ENCODE peak calls at places on chromosomes 12 and 14, in seven cellular contexts. W is A549, N is right atrium auricular region, C is OCI-LY7, K is mesenchymal stem cell, L is tibial nerve, G is left ventricle myocardium inferior. H is an unnamed sample.

GRCh38 chr14:55819610-55820304 is 239.8 kb downstream of the KTN1 start:
- DNase-seq in G (no peak), K (peak; percentile 30), N (no peak), W (no peak), L (no peak), C (no peak), H (no peak)

GRCh38 chr12:120229071-120229582 is 28.2 kb upstream of the RPLP0 start:
- DNase-seq in G (no peak), K (peak; percentile 40), W (peak; percentile 75), N (no peak), L (no peak), C (peak; percentile 35), H (no peak)

GRCh38 chr14:91754819-91755218 is 22.9 kb upstream of the CATSPERB start:
- DNase-seq in W (peak; percentile 27), G (no peak), N (no peak), L (no peak), K (no peak), C (no peak), H (no peak)

GRCh38 chr12:123761841-123762714 is at the start of gene DNAH10:
- DNase-seq in L (no peak), K (peak; percentile 15), G (no peak), C (peak; percentile 10), N (no peak), W (no peak), H (no peak)

GRCh38 chr12:12903642-12904609 is 12.6 kb downstream of the GPRC5A start:
- DNase-seq in L (no peak), W (no peak), K (no peak), G (no peak), C (no peak), N (no peak), H (no peak)

GRCh38 chr12:93007539-93007938 is 78.4 kb upstream of the EEA1 start:
- DNase-seq in L (no peak), N (no peak), C (no peak), G (no peak), K (no peak), W (no peak), H (peak; percentile 47)

GRCh38 chr14:73829526-73830431 is 21.9 kb upstream of the PTGR2 start:
- DNase-seq in C (no peak), G (no peak), W (peak; percentile 43), L (peak; percentile 29), K (peak; percentile 58), N (peak; percentile 70), H (no peak)

GRCh38 chr14:76918176-76918750 is 92.1 kb downstream of the LRRC74A start:
- DNase-seq in C (no peak), K (peak; percentile 89), N (peak; percentile 87), W (no peak), L (peak; percentile 71), G (peak; percentile 57), H (peak; percentile 72)

GRCh38 chr14:102028733-102029132 is 58.1 kb downstream of the HSP90AA1 start:
- DNase-seq in L (no peak), C (no peak), W (no peak), N (no peak), G (no peak), K (peak; percentile 48), H (peak; percentile 28)

GRCh38 chr14:102033241-102033640 is 53.6 kb downstream of the HSP90AA1 start:
- DNase-seq in N (no peak), L (no peak), K (no peak), W (no peak), C (no peak), G (no peak), H (no peak)

GRCh38 chr14:102027951-102028350 is 58.9 kb downstream of the HSP90AA1 start:
- DNase-seq in L (no peak), K (no peak), N (no peak), C (no peak), W (no peak), G (no peak), H (no peak)

GRCh38 chr14:102026934-102027333 is 59.9 kb downstream of the HSP90AA1 start:
- DNase-seq in W (no peak), C (no peak), L (no peak), K (no peak), G (no peak), N (no peak), H (no peak)

DNA sequence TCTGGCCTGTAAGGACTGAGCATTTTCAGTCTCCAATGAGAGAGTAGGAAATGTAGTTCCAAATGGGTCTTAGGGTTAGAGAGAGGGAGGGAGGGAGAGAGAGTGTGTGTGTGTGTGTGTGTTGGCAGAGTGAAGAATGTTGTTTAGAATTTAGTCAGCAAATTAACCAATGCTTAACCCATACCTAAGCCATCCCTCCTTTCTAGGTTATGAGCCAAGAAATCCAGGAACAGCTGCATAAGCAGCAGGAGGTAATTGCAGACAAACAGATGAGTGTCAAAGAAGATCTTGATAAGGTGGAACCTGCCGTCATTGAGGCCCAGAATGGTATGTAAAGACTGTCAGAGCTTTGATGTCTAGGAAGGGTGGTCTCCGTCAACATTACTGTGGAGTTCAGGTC is 56.9 kb downstream of the HSP90AA1 start:
- DNase-seq in G (no peak), L (no peak), W (no peak), K (peak; percentile 29), C (no peak), N (no peak), H (no peak)
- H3K27ac ChIP-seq in G (no peak overlapping the region), L (no peak overlapping the region), W (no peak overlapping the region), K (peak overlapping the region; percentile 90), C (no peak overlapping the region), N (no peak overlapping the region), H (no peak overlapping the region)

DNA sequence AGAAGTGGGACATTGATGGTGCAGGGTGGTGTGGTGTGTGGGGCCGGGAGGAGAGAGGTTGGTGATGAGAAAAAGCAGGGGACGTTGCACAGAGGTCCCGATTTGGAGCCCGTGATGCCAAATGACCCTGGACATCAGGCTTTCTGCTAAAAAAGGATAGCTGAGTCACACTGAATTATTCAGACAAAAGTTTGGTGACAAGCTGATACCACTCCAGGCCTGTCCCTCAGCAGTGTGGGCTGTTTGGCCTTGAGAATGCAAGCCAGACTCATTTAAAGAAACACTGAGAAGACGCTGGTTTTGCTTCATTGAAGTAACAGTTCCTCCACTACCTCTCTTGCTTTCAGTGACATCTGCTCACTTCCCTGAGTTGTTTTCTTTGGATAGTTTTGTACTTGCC is 262.1 kb upstream of the PWP1 start:
- DNase-seq in G (no peak), C (no peak), K (no peak), W (no peak), N (no peak), L (no peak), H (no peak)
- H3K4me3 ChIP-seq in G (no peak overlapping the region), C (no peak overlapping the region), K (no peak overlapping the region), W (no peak overlapping the region), N (no peak overlapping the region), L (no peak overlapping the region), H (no peak overlapping the region)

GRCh38 chr12:26727482-26728204 is 105.4 kb downstream of the ITPR2 start:
- DNase-seq in K (no peak), G (no peak), W (no peak), L (no peak), C (no peak), N (no peak), H (no peak)
- H3K4me1 ChIP-seq in K (peaks cover 6% of the 10 kb centered on the region), G (peaks cover 42% of the 10 kb centered on the region), W (peaks cover 6% of the 10 kb centered on the region), L (peaks cover 38% of the 10 kb centered on the region), C (peaks cover 25% of the 10 kb centered on the region), N (peaks cover 36% of the 10 kb centered on the region), H (peaks cover 23% of the 10 kb centered on the region)

GRCh38 chr14:79332504-79333197 is 878.7 kb downstream of the DIO2 start:
- DNase-seq in W (no peak), K (peak; percentile 10), L (no peak), C (no peak), N (no peak), G (no peak), H (peak; percentile 52)
- H3K27ac ChIP-seq in W (no peak overlapping the region), K (no peak overlapping the region), L (peak overlapping the region; percentile 90), C (no peak overlapping the region), N (no peak overlapping the region), G (no peak overlapping the region), H (peak overlapping the region; percentile 31)

DNA sequence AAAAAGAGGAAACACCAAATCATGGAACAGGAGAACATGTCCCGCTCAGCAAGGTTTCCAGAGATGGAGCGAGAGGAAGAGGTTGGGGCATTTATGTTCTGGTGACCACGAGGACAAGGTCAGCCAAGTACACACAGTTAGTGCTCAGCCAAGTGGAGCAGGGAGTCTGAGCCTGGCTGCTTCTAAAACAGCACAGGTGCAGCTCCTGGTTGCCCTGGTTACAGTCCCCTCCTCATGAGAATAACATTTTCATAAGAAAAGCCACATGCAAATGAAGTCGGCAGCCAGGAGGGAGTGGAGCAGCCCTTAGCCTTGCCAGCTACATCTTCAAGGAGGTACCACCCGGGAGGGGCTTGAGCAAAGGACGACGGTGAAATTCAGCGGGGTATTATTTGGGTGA is 81.8 kb downstream of the NOS1 start:
- DNase-seq in C (peak; percentile 26), K (no peak), L (no peak), N (no peak), G (no peak), W (no peak), H (no peak)
- H3K4me3 ChIP-seq in C (no peak overlapping the region), K (no peak overlapping the region), L (no peak overlapping the region), N (no peak overlapping the region), G (no peak overlapping the region), W (no peak overlapping the region), H (no peak overlapping the region)

GRCh38 chr14:104682107-104682593 is 7.3 kb upstream of the INF2 start:
- DNase-seq in W (peak; percentile 76), C (no peak), G (peak; percentile 17), L (no peak), K (no peak), N (no peak), H (no peak)
- H3K4me1 ChIP-seq in W (peaks cover 85% of the 10 kb centered on the region), C (peaks cover 52% of the 10 kb centered on the region), G (peaks cover 68% of the 10 kb centered on the region), L (peaks cover 68% of the 10 kb centered on the region), K (peaks cover 55% of the 10 kb centered on the region), N (peaks cover 65% of the 10 kb centered on the region), H (peaks cover 63% of the 10 kb centered on the region)

DNA sequence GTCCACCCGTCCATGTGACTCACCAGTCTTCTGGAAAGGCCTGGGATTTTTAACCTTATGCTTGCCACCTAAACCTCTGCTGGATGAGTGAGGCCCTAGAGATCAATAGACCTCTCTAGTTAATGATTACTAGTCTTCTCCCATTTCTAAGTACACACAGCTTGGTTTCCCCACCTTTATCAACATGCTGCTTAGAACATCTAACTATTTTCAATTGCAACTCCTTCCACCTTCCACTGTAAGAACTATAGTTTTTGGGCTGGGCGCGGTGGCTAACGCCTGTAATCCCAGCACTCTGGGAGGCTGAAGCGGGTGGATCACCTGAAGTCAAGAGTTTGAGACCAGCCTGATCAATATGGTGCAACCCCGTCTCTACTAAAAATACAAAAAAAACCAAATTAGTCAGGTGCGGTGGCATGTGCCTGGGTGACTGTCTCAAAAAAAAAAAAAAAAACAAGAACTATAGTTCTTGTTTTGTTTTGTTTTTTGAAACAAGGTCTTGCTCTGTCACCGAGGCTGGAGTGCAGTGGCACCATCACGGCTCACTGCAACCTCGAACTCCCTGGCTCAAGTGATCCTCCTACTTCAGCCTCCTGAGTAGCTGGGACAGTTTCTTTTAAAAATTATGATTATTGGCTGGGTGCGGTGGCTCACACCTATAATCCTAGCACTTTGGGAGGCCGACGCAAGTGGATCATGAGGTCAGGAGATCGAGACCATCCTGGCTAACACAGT is 18.7 kb upstream of the MDM2 start:
- DNase-seq in K (no peak), L (no peak), N (no peak), G (no peak), W (no peak), C (no peak), H (no peak)
- H3K27ac ChIP-seq in K (no peak overlapping the region), L (no peak overlapping the region), N (no peak overlapping the region), G (no peak overlapping the region), W (peak overlapping the region; percentile 51), C (peak overlapping the region; percentile 77), H (no peak overlapping the region)

H was measured in SJSA1.